ENCODE peak calls at places on chromosomes 16 and 17, in seven cellular contexts. V is stomach, F is H54, K is ovary, R is uterus, M is breast epithelium, H is H1. A is an unnamed sample.

GRCh38 chr16:15879255-15879804 is 9.1 kb downstream of the CEP20 start:
- DNase-seq in V (no peak), F (no peak), K (no peak), R (no peak), M (no peak), H (no peak), A (no peak)

GRCh38 chr16:84631153-84631466 is 13.2 kb upstream of the COTL1 start:
- DNase-seq in V (no peak), F (no peak), K (no peak), R (no peak), M (no peak), H (no peak), A (no peak)

GRCh38 chr17:46047398-46047797 is 48.3 kb downstream of the STH start:
- DNase-seq in V (no peak), F (no peak), K (no peak), R (no peak), M (no peak), H (no peak), A (no peak)

GRCh38 chr16:59573528-59574271 is 839.6 kb upstream of the GOT2 start:
- DNase-seq in V (no peak), F (no peak), K (no peak), R (no peak), M (no peak), H (no peak), A (no peak)

GRCh38 chr16:63998-64913 is 8.2 kb downstream of the RHBDF1 start:
- DNase-seq in V (peak), F (no peak), K (no peak), R (no peak), M (peak), H (no peak), A (peak)

GRCh38 chr16:67943619-67944503 is at the start of gene LCAT:
- DNase-seq in V (peak), F (no peak), K (peak), R (peak), M (no peak), H (no peak), A (peak)

GRCh38 chr17:82781894-82782274 is 30.0 kb downstream of the TBCD start:
- DNase-seq in V (peak), F (peak), K (peak), R (peak), M (peak), H (peak), A (peak)

GRCh38 chr16:51113254-51114125 is 37.6 kb downstream of the SALL1 start:
- DNase-seq in V (no peak), F (no peak), K (no peak), R (no peak), M (no peak), H (no peak), A (peak)

GRCh38 chr16:325375-326155 is 27.0 kb downstream of the AXIN1 start:
- DNase-seq in V (no peak), F (no peak), K (no peak), R (no peak), M (no peak), H (no peak), A (no peak)

GRCh38 chr17:4540224-4541040 is 14.8 kb downstream of the MYBBP1A start:
- DNase-seq in V (peak), F (no peak), K (no peak), R (no peak), M (no peak), H (no peak), A (peak)

GRCh38 chr16:88730632-88731607 is 24.6 kb downstream of the CTU2 start:
- DNase-seq in V (no peak), F (no peak), K (no peak), R (no peak), M (no peak), H (no peak), A (peak)

GRCh38 chr16:68000024-68000423 is 740 bp upstream of the DPEP2 start:
- DNase-seq in V (no peak), F (no peak), K (no peak), R (no peak), M (no peak), H (no peak), A (no peak)

DNA sequence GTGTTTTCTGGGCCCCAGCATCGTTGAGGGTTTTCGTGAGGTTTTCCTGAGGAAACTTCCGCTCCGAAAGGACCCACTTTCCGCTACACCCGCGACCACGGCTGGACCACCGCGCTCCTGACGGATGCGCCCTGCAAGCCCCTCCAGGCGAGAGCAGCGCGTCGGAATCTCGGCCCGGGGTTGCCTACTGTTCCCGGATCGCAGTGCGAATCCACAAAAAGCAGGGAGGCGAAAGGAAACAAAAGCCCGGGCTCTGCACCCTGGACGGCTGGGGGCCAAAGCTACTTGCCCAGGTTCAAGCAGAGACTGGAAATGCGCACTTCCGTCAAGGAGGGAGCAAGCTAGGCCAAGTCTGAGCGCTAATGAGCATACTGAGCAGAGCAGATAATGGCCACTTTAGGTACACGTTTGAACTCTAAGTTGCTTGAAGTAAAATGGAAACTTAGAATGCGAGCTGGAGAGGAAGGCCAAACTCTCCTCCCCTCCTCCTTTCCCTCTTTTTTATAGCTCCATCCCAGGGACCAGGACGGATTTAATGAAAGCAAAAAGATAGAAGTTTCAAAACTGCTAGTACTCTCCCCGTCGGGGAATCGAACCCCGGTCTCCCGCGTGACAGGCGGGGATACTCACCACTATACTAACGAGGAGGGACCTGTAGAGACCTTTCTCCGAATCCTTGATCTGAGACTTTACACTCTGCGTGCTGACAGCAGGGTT is 11.4 kb upstream of the AURKB start:
- DNase-seq in V (peak), F (peak), K (peak), R (peak), M (peak), H (peak), A (peak)
- TF ChIP-seq POLR2A in V (no peak), F (no peak), K (no peak), R (no peak), M (no peak), H (peak), A (no peak)

GRCh38 chr16:57570301-57571070 is 28.0 kb downstream of the ADGRG5 start:
- DNase-seq in V (no peak), F (no peak), K (no peak), R (no peak), M (no peak), H (no peak), A (peak)
- TF ChIP-seq POLR2A in V (no peak), F (no peak), K (no peak), R (no peak), M (no peak), H (no peak), A (no peak)

GRCh38 chr17:51260237-51260959 is at the start of gene UTP18:
- DNase-seq in V (peak), F (peak), K (peak), R (peak), M (peak), H (peak), A (peak)
- TF ChIP-seq POLR2A in V (no peak), F (peak), K (peak), R (peak), M (peak), H (no peak), A (no peak)

GRCh38 chr16:2673066-2673999 is 9.0 kb upstream of the KCTD5 start:
- DNase-seq in V (peak), F (peak), K (peak), R (peak), M (peak), H (peak), A (peak)
- TF ChIP-seq POLR2A in V (no peak), F (peak), K (peak), R (peak), M (no peak), H (no peak), A (peak)

GRCh38 chr17:58684003-58684402 is 7.8 kb downstream of the TEX14 start:
- DNase-seq in V (no peak), F (no peak), K (no peak), R (no peak), M (no peak), H (no peak), A (no peak)

GRCh38 chr17:58677204-58677880 is 14.5 kb downstream of the TEX14 start:
- DNase-seq in V (no peak), F (peak), K (no peak), R (no peak), M (no peak), H (no peak), A (no peak)

GRCh38 chr17:58680038-58680369 is 11.8 kb downstream of the TEX14 start:
- DNase-seq in V (no peak), F (no peak), K (no peak), R (no peak), M (no peak), H (no peak), A (no peak)

GRCh38 chr17:58679263-58680037 is 12.4 kb downstream of the TEX14 start:
- DNase-seq in V (no peak), F (peak), K (no peak), R (no peak), M (no peak), H (no peak), A (no peak)
- TF ChIP-seq POLR2A in V (no peak), F (peak), K (no peak), R (no peak), M (no peak), H (peak), A (no peak)

GRCh38 chr17:29593546-29594440 is 861 bp downstream of the ANKRD13B start:
- DNase-seq in V (no peak), F (no peak), K (peak), R (peak), M (no peak), H (no peak), A (no peak)

GRCh38 chr17:29590979-29591736 is 1.7 kb upstream of the GIT1 start:
- DNase-seq in V (no peak), F (peak), K (no peak), R (peak), M (no peak), H (no peak), A (no peak)

GRCh38 chr17:29590261-29590978 is 972 bp upstream of the GIT1 start:
- DNase-seq in V (no peak), F (peak), K (peak), R (peak), M (no peak), H (no peak), A (no peak)

GRCh38 chr17:29592850-29593545 is at the start of gene ANKRD13B:
- DNase-seq in V (no peak), F (no peak), K (peak), R (peak), M (no peak), H (no peak), A (no peak)

GRCh38 chr17:29591737-29592624 is 951 bp upstream of the ANKRD13B start:
- DNase-seq in V (peak), F (peak), K (peak), R (peak), M (peak), H (no peak), A (peak)
- TF ChIP-seq POLR2A in V (no peak), F (no peak), K (no peak), R (peak), M (no peak), H (no peak), A (no peak)

GRCh38 chr16:53433930-53434435 is 288 bp upstream of the RBL2 start:
- DNase-seq in V (no peak), F (no peak), K (peak), R (no peak), M (no peak), H (no peak), A (no peak)

GRCh38 chr16:53430363-53430762 is 3.9 kb upstream of the RBL2 start:
- DNase-seq in V (no peak), F (no peak), K (no peak), R (no peak), M (no peak), H (no peak), A (no peak)

GRCh38 chr16:53435066-53435688 is 906 bp downstream of the RBL2 start:
- DNase-seq in V (peak), F (peak), K (peak), R (peak), M (peak), H (no peak), A (peak)

GRCh38 chr16:53433509-53433908 is 762 bp upstream of the RBL2 start:
- DNase-seq in V (no peak), F (no peak), K (no peak), R (no peak), M (no peak), H (no peak), A (peak)

DNA sequence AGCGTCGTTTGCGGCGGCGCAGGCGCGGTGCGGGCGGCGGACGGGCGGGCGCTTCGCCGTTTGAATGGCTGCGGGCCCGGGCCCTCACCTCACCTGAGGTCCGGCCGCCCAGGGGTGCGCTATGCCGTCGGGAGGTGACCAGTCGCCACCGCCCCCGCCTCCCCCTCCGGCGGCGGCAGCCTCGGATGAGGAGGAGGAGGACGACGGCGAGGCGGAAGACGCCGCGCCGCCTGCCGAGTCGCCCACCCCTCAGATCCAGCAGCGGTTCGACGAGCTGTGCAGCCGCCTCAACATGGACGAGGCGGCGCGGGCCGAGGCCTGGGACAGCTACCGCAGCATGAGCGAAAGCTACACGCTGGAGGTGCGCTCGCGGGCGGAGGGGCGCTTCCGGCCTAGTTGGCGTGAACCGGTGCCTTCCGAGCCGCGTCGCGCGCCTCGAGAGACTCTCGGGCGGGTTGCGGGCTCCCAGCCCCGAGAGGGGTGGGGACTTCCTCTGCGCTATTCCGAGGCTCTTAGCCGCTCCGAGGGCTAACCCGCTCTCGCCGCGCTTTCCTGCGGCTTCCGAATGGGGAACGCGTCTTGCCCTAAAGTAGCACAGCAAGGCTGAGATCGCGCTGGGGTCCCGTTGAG is at the start of gene RBL2:
- DNase-seq in V (peak), F (peak), K (no peak), R (peak), M (peak), H (no peak), A (peak)
- TF ChIP-seq POLR2A in V (no peak), F (peak), K (peak), R (peak), M (peak), H (peak), A (peak)

GRCh38 chr17:78314683-78315354 is 45.1 kb downstream of the SOCS3 start:
- DNase-seq in V (no peak), F (no peak), K (no peak), R (no peak), M (no peak), H (no peak), A (no peak)

GRCh38 chr17:78316115-78316866 is 43.6 kb downstream of the SOCS3 start:
- DNase-seq in V (no peak), F (no peak), K (no peak), R (no peak), M (no peak), H (no peak), A (no peak)

GRCh38 chr17:78316867-78317816 is 42.7 kb downstream of the SOCS3 start:
- DNase-seq in V (peak), F (no peak), K (no peak), R (no peak), M (no peak), H (peak), A (no peak)

GRCh38 chr17:78315355-78316114 is 44.3 kb downstream of the SOCS3 start:
- DNase-seq in V (peak), F (peak), K (peak), R (peak), M (no peak), H (peak), A (no peak)

GRCh38 chr17:78313735-78314648 is 45.9 kb downstream of the SOCS3 start:
- DNase-seq in V (peak), F (peak), K (peak), R (peak), M (peak), H (peak), A (peak)
- TF ChIP-seq POLR2A in V (no peak), F (peak), K (peak), R (no peak), M (peak), H (no peak), A (no peak)

DNA sequence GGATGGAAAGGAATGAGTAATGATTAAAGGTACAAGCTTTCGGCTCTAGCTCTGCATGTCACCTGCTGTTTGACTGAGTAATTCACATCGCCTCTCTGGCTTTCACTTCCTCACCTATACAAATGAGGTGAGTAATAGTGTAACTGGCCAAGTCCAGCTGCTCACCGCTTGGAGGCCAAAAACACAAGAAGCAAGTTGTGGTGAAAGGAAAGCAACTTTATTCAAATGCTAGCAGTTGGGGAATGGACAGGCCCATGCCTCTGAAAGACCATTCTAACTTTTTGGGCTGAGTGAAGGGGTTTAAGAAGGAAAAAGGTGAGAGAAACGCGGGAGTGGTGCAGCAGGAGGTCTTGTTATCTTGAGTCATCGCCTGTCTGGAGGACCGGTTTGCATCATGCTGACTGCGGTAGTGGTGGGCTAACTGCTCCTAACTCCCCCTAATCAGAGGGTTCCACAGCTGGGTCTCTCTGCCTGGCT is 45.7 kb upstream of the CSNK2A2 start:
- DNase-seq in V (no peak), F (no peak), K (no peak), R (no peak), M (no peak), H (no peak), A (no peak)
- TF ChIP-seq POLR2A in V (no peak), F (no peak), K (no peak), R (no peak), M (no peak), H (no peak), A (no peak)

GRCh38 chr17:19753049-19753444 is 4.9 kb upstream of the ALDH3A1 start:
- DNase-seq in V (peak), F (peak), K (no peak), R (peak), M (peak), H (no peak), A (peak)
- TF ChIP-seq POLR2A in V (no peak), F (peak), K (no peak), R (no peak), M (no peak), H (no peak), A (no peak)

A was measured in upper lobe of left lung.